ENCODE peak calls at places on chromosomes 7 and 10, in nine cellular contexts. S is AG09309; E is brain microvascular endothelial cell; M is activated T-cell treated with anti-CD3 and anti-CD28 coated beads for 1 hour; C is posterior cingulate gyrus; T is RCC 7860; I is Panc1; A is stimulated activated CD4-positive, alpha-beta T cell treated with anti-CD3 and anti-CD28 coated beads, Interleukin-4, amount 100 ng/mL, for 4 hours; F is left ventricle myocardium superior. B is an unnamed sample.

GRCh38 chr10:71239946-71240795 is 27.8 kb downstream of the UNC5B start:
- DNase-seq in F (peak; percentile 64), A (no peak), I (no peak), C (peak; percentile 85), T (no peak), S (no peak), M (no peak), E (no peak), B (no peak)

GRCh38 chr10:86960003-86960862 is 1.8 kb downstream of the SNCG start:
- DNase-seq in A (no peak), M (no peak), T (no peak), I (no peak), E (peak; percentile 39), F (peak; percentile 66), S (no peak), C (peak; percentile 64), B (no peak)

GRCh38 chr7:121558288-121558687 is 162.2 kb upstream of the FAM3C start:
- DNase-seq in A (no peak), T (no peak), I (no peak), S (no peak), C (no peak), M (no peak), F (no peak), E (no peak), B (no peak)

GRCh38 chr10:128499956-128500355 is 373.7 kb upstream of the MKI67 start:
- DNase-seq in S (no peak), C (no peak), A (no peak), I (no peak), T (no peak), E (no peak), M (no peak), F (no peak), B (no peak)

GRCh38 chr7:97733276-97734206 is 1.7 kb downstream of the TAC1 start:
- DNase-seq in F (no peak), C (peak; percentile 76), I (no peak), E (no peak), M (no peak), S (no peak), A (no peak), T (no peak), B (no peak)

GRCh38 chr7:84953294-84953693 is 233.6 kb downstream of the SEMA3D start:
- DNase-seq in A (no peak), T (no peak), C (no peak), E (no peak), M (no peak), I (no peak), S (no peak), F (no peak), B (no peak)

GRCh38 chr10:128540806-128541739 is 414.9 kb upstream of the MKI67 start:
- DNase-seq in C (peak; percentile 88), T (no peak), E (no peak), I (no peak), F (peak; percentile 45), M (no peak), A (no peak), S (no peak), B (no peak)

GRCh38 chr10:57023626-57024025 is 662.6 kb upstream of the ZWINT start:
- DNase-seq in T (no peak), M (no peak), I (no peak), C (no peak), A (no peak), F (no peak), S (no peak), E (no peak), B (no peak)

GRCh38 chr10:103007017-103007416 is 88.9 kb downstream of the CNNM2 start:
- DNase-seq in M (no peak), C (no peak), F (no peak), T (no peak), E (no peak), S (no peak), A (no peak), I (no peak), B (no peak)

GRCh38 chr7:26500749-26501352 is 209.2 kb downstream of the SNX10 start:
- DNase-seq in A (no peak), S (peak; percentile 2), E (peak; percentile 1), I (no peak), M (no peak), T (peak; percentile 55), F (no peak), C (no peak), B (peak; percentile 33)

GRCh38 chr7:30552330-30552729 is 42.3 kb upstream of the GARS1 start:
- DNase-seq in I (no peak), S (no peak), A (no peak), M (no peak), E (no peak), C (no peak), T (no peak), F (no peak), B (no peak)

GRCh38 chr7:33243319-33243881 is 114.0 kb downstream of the BBS9 start:
- DNase-seq in S (peak; percentile 37), T (peak; percentile 31), M (no peak), E (peak; percentile 26), F (no peak), C (no peak), I (peak; percentile 30), A (no peak), B (peak; percentile 1)

GRCh38 chr7:95758187-95758586 is 14.2 kb upstream of the DYNC1I1 start:
- DNase-seq in F (no peak), T (no peak), A (no peak), C (no peak), S (no peak), I (no peak), M (no peak), E (no peak), B (peak; percentile 91)

GRCh38 chr10:58048936-58049335 is 218.8 kb downstream of the IPMK start:
- DNase-seq in E (no peak), T (no peak), I (no peak), M (no peak), F (no peak), C (no peak), S (no peak), A (no peak), B (no peak)

GRCh38 chr7:106979551-106980357 is 64.8 kb upstream of the PRKAR2B start:
- DNase-seq in T (no peak), M (no peak), E (no peak), F (no peak), C (no peak), A (no peak), S (no peak), I (no peak), B (no peak)